ENCODE peak calls at places on chromosome 9, in ten cellular contexts. One of them, this sample, is unnamed.

GRCh38 chr9:105245720-105246161 is 1.3 kb downstream of the SLC44A1 start:
- DNase-seq in thoracic aorta: no peak
- DNase-seq in Panc1: no peak
- DNase-seq in A549: no peak
- DNase-seq in adrenal gland: no peak
- DNase-seq in hepatocyte: no peak
- DNase-seq in aorta: no peak
- DNase-seq in ovary: no peak
- DNase-seq in Karpas-422: no peak
- DNase-seq in endodermal cell: no peak
- DNase-seq in this sample: no peak

GRCh38 chr9:98453589-98454311 is 198.3 kb upstream of the TBC1D2 start:
- DNase-seq in thoracic aorta: no peak
- DNase-seq in Panc1: no peak
- DNase-seq in A549: no peak
- DNase-seq in adrenal gland: no peak
- DNase-seq in hepatocyte: no peak
- DNase-seq in aorta: no peak
- DNase-seq in ovary: no peak
- DNase-seq in Karpas-422: no peak
- DNase-seq in endodermal cell: no peak
- DNase-seq in this sample: no peak

GRCh38 chr9:90830977-90831376 is 29.4 kb downstream of the SYK start:
- DNase-seq in thoracic aorta: no peak
- DNase-seq in Panc1: no peak
- DNase-seq in A549: no peak
- DNase-seq in adrenal gland: no peak
- DNase-seq in hepatocyte: no peak
- DNase-seq in aorta: no peak
- DNase-seq in ovary: no peak
- DNase-seq in Karpas-422: peak; percentile 94
- DNase-seq in endodermal cell: peak; percentile 10
- DNase-seq in this sample: no peak

GRCh38 chr9:16262467-16263261 is 607.8 kb downstream of the BNC2 start:
- DNase-seq in thoracic aorta: no peak
- DNase-seq in Panc1: no peak
- DNase-seq in A549: no peak
- DNase-seq in adrenal gland: no peak
- DNase-seq in hepatocyte: no peak
- DNase-seq in aorta: no peak
- DNase-seq in ovary: no peak
- DNase-seq in Karpas-422: no peak
- DNase-seq in endodermal cell: peak; percentile 85
- DNase-seq in this sample: peak; percentile 24

GRCh38 chr9:132160802-132161742 is 786 bp upstream of the NTNG2 start:
- DNase-seq in thoracic aorta: no peak
- DNase-seq in Panc1: no peak
- DNase-seq in A549: peak; percentile 43
- DNase-seq in adrenal gland: peak; percentile 70
- DNase-seq in hepatocyte: peak; percentile 61
- DNase-seq in aorta: no peak
- DNase-seq in ovary: no peak
- DNase-seq in Karpas-422: no peak
- DNase-seq in endodermal cell: peak; percentile 79
- DNase-seq in this sample: no peak

GRCh38 chr9:15743512-15743911 is 190.7 kb downstream of the CCDC171 start:
- DNase-seq in thoracic aorta: no peak
- DNase-seq in Panc1: no peak
- DNase-seq in A549: no peak
- DNase-seq in adrenal gland: no peak
- DNase-seq in hepatocyte: no peak
- DNase-seq in aorta: no peak
- DNase-seq in ovary: no peak
- DNase-seq in Karpas-422: no peak
- DNase-seq in endodermal cell: no peak
- DNase-seq in this sample: no peak

GRCh38 chr9:86134361-86134760 is 35.0 kb upstream of the GOLM1 start:
- DNase-seq in thoracic aorta: no peak
- DNase-seq in Panc1: no peak
- DNase-seq in A549: no peak
- DNase-seq in adrenal gland: no peak
- DNase-seq in hepatocyte: no peak
- DNase-seq in aorta: no peak
- DNase-seq in ovary: no peak
- DNase-seq in Karpas-422: no peak
- DNase-seq in endodermal cell: no peak
- DNase-seq in this sample: no peak

GRCh38 chr9:13131991-13132390 is 147.5 kb downstream of the MPDZ start:
- DNase-seq in thoracic aorta: no peak
- DNase-seq in Panc1: no peak
- DNase-seq in A549: no peak
- DNase-seq in adrenal gland: no peak
- DNase-seq in hepatocyte: no peak
- DNase-seq in aorta: no peak
- DNase-seq in ovary: no peak
- DNase-seq in Karpas-422: no peak
- DNase-seq in endodermal cell: no peak
- DNase-seq in this sample: no peak

GRCh38 chr9:33248606-33249005 is 8.6 kb downstream of the SPINK4 start:
- DNase-seq in thoracic aorta: no peak
- DNase-seq in Panc1: no peak
- DNase-seq in A549: no peak
- DNase-seq in adrenal gland: no peak
- DNase-seq in hepatocyte: no peak
- DNase-seq in aorta: no peak
- DNase-seq in ovary: no peak
- DNase-seq in Karpas-422: no peak
- DNase-seq in endodermal cell: no peak
- DNase-seq in this sample: no peak

GRCh38 chr9:93258818-93259489 is 75.0 kb downstream of the WNK2 start:
- DNase-seq in thoracic aorta: no peak
- DNase-seq in Panc1: no peak
- DNase-seq in A549: no peak
- DNase-seq in adrenal gland: no peak
- DNase-seq in hepatocyte: peak; percentile 3
- DNase-seq in aorta: peak; percentile 40
- DNase-seq in ovary: no peak
- DNase-seq in Karpas-422: no peak
- DNase-seq in endodermal cell: peak; percentile 40
- DNase-seq in this sample: no peak

GRCh38 chr9:134858051-134858841 is 22.4 kb upstream of the FCN2 start:
- DNase-seq in thoracic aorta: no peak
- DNase-seq in Panc1: no peak
- DNase-seq in A549: peak; percentile 30
- DNase-seq in adrenal gland: peak; percentile 72
- DNase-seq in hepatocyte: no peak
- DNase-seq in aorta: no peak
- DNase-seq in ovary: peak; percentile 49
- DNase-seq in Karpas-422: no peak
- DNase-seq in endodermal cell: peak; percentile 43
- DNase-seq in this sample: peak; percentile 28

DNA sequence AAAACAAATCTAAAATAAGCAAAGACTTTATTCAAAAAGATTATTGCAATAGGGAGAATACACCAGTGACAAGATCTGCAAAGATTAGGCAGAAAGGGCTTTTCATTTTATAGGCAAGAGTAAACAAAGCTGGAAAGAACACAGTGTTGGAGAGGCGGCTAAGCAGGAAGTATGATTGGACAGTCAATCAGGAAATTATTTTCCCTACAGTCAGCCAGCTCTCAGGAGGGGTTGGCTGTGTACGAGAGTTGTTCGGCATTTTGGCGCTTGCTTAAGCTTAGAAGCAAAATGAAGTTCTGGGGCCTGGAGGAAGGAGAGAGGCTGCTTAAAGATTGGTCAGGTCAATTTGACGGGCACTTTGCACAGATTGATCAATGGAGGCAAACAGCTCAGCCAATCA is 1030.5 kb downstream of the TLE4 start:
- DNase-seq in thoracic aorta: no peak
- DNase-seq in Panc1: no peak
- DNase-seq in A549: no peak
- DNase-seq in adrenal gland: no peak
- DNase-seq in hepatocyte: no peak
- DNase-seq in aorta: no peak
- DNase-seq in ovary: no peak
- DNase-seq in Karpas-422: no peak
- DNase-seq in endodermal cell: no peak
- DNase-seq in this sample: no peak
- H3K27ac ChIP-seq in thoracic aorta: no peak overlapping the region
- H3K27ac ChIP-seq in Panc1: no peak overlapping the region
- H3K27ac ChIP-seq in A549: no peak overlapping the region
- H3K27ac ChIP-seq in adrenal gland: no peak overlapping the region
- H3K27ac ChIP-seq in hepatocyte: no peak overlapping the region
- H3K27ac ChIP-seq in aorta: no peak overlapping the region
- H3K27ac ChIP-seq in ovary: no peak overlapping the region
- H3K27ac ChIP-seq in Karpas-422: no peak overlapping the region
- H3K27ac ChIP-seq in endodermal cell: no peak overlapping the region
- H3K27ac ChIP-seq in this sample: no peak overlapping the region

DNA sequence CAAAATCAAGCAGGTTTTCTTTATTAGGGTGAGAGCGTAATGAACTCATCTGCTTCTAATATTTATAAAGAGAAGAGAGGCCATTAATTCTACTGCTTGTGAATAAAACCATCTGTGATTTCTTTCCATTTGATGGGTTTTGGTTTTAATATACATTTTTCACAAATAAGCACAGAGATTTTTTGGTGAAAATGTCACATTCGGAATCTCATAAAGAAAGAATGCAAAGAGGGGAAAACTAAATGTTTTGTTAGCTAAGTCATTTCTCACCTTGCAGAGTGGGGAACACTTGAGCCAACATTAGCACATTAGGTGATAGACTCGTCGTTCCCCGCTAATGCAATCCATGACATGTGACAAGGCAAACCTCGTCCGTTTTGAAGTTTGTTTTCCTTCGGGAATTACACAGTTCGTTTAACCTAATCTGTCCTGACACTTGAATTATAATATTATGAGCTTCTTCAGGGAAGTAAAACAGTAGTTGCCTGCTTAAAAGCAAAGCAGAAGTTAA is 95.9 kb upstream of the LMX1B start:
- DNase-seq in thoracic aorta: no peak
- DNase-seq in Panc1: no peak
- DNase-seq in A549: no peak
- DNase-seq in adrenal gland: no peak
- DNase-seq in hepatocyte: no peak
- DNase-seq in aorta: no peak
- DNase-seq in ovary: no peak
- DNase-seq in Karpas-422: no peak
- DNase-seq in endodermal cell: no peak
- DNase-seq in this sample: no peak
- H3K4me3 ChIP-seq in thoracic aorta: peak overlapping the region; percentile 72
- H3K4me3 ChIP-seq in Panc1: no peak overlapping the region
- H3K4me3 ChIP-seq in A549: peak overlapping the region; percentile 42
- H3K4me3 ChIP-seq in adrenal gland: peak overlapping the region; percentile 41
- H3K4me3 ChIP-seq in hepatocyte: peak overlapping the region; percentile 6
- H3K4me3 ChIP-seq in aorta: no peak overlapping the region
- H3K4me3 ChIP-seq in ovary: no peak overlapping the region
- H3K4me3 ChIP-seq in Karpas-422: no peak overlapping the region
- H3K4me3 ChIP-seq in endodermal cell: peak overlapping the region; percentile 56
- H3K4me3 ChIP-seq in this sample: no peak overlapping the region

GRCh38 chr9:109100543-109101201 is 19.1 kb downstream of the TMEM245 start:
- DNase-seq in thoracic aorta: no peak
- DNase-seq in Panc1: no peak
- DNase-seq in A549: no peak
- DNase-seq in adrenal gland: no peak
- DNase-seq in hepatocyte: no peak
- DNase-seq in aorta: no peak
- DNase-seq in ovary: no peak
- DNase-seq in Karpas-422: no peak
- DNase-seq in endodermal cell: peak; percentile 44
- DNase-seq in this sample: no peak

GRCh38 chr9:109098960-109099308 is 20.8 kb downstream of the TMEM245 start:
- DNase-seq in thoracic aorta: no peak
- DNase-seq in Panc1: no peak
- DNase-seq in A549: no peak
- DNase-seq in adrenal gland: no peak
- DNase-seq in hepatocyte: peak; percentile 28
- DNase-seq in aorta: no peak
- DNase-seq in ovary: peak; percentile 42
- DNase-seq in Karpas-422: no peak
- DNase-seq in endodermal cell: no peak
- DNase-seq in this sample: no peak

GRCh38 chr9:109097156-109097555 is 22.6 kb downstream of the TMEM245 start:
- DNase-seq in thoracic aorta: no peak
- DNase-seq in Panc1: no peak
- DNase-seq in A549: no peak
- DNase-seq in adrenal gland: no peak
- DNase-seq in hepatocyte: no peak
- DNase-seq in aorta: no peak
- DNase-seq in ovary: no peak
- DNase-seq in Karpas-422: no peak
- DNase-seq in endodermal cell: no peak
- DNase-seq in this sample: no peak

GRCh38 chr9:109101202-109101595 is 18.5 kb downstream of the TMEM245 start:
- DNase-seq in thoracic aorta: no peak
- DNase-seq in Panc1: no peak
- DNase-seq in A549: no peak
- DNase-seq in adrenal gland: no peak
- DNase-seq in hepatocyte: no peak
- DNase-seq in aorta: no peak
- DNase-seq in ovary: no peak
- DNase-seq in Karpas-422: no peak
- DNase-seq in endodermal cell: no peak
- DNase-seq in this sample: no peak

GRCh38 chr9:109098221-109098959 is 21.4 kb downstream of the TMEM245 start:
- DNase-seq in thoracic aorta: no peak
- DNase-seq in Panc1: no peak
- DNase-seq in A549: no peak
- DNase-seq in adrenal gland: peak; percentile 57
- DNase-seq in hepatocyte: peak; percentile 40
- DNase-seq in aorta: no peak
- DNase-seq in ovary: peak; percentile 40
- DNase-seq in Karpas-422: no peak
- DNase-seq in endodermal cell: no peak
- DNase-seq in this sample: peak; percentile 86
- H3K27ac ChIP-seq in thoracic aorta: peak overlapping the region; percentile 41
- H3K27ac ChIP-seq in Panc1: peak overlapping the region; percentile 71
- H3K27ac ChIP-seq in A549: peak overlapping the region; percentile 79
- H3K27ac ChIP-seq in adrenal gland: peak overlapping the region; percentile 83
- H3K27ac ChIP-seq in hepatocyte: peak overlapping the region; percentile 49
- H3K27ac ChIP-seq in aorta: peak overlapping the region; percentile 89
- H3K27ac ChIP-seq in ovary: peak overlapping the region; percentile 76
- H3K27ac ChIP-seq in Karpas-422: peak overlapping the region; percentile 50
- H3K27ac ChIP-seq in endodermal cell: no peak overlapping the region
- H3K27ac ChIP-seq in this sample: peak overlapping the region; percentile 42

DNA sequence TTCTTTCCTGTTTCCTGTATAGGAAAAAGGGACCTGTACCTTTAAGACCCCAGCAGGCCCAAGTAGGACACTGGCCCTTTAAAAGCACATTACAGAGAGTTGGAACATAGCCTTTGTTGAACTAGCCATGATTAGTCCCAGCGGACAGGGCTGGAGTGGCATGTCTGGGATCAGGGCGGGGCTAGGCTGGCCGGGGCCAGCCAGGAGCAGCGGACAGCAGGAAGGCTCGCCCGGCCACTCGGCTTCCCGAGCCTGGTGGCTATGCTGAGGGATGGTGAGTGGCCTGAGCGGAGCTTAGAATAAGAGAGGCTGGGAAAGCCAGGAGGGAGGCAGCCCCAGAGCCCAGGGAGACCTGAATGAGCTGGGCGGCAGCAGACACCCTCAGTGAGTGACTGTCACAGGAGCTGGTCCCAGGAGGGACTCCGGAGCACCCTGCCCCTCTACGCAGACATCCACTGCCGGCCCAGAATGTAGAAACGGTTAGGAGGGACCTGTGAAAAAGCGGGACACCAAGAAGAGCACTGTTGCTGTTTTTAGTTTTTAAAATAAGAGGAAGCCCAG is 92.1 kb downstream of the DAB2IP start:
- DNase-seq in thoracic aorta: peak; percentile 62
- DNase-seq in Panc1: no peak
- DNase-seq in A549: peak; percentile 96
- DNase-seq in adrenal gland: peak; percentile 93
- DNase-seq in hepatocyte: peak; percentile 90
- DNase-seq in aorta: peak; percentile 89
- DNase-seq in ovary: peak; percentile 73
- DNase-seq in Karpas-422: no peak
- DNase-seq in endodermal cell: peak; percentile 91
- DNase-seq in this sample: peak; percentile 62
- H3K4me3 ChIP-seq in thoracic aorta: peak overlapping the region; percentile 77
- H3K4me3 ChIP-seq in Panc1: peak overlapping the region; percentile 53
- H3K4me3 ChIP-seq in A549: peak overlapping the region; percentile 55
- H3K4me3 ChIP-seq in adrenal gland: peak overlapping the region; percentile 59
- H3K4me3 ChIP-seq in hepatocyte: no peak overlapping the region
- H3K4me3 ChIP-seq in aorta: peak overlapping the region; percentile 29
- H3K4me3 ChIP-seq in ovary: peak overlapping the region; percentile 56
- H3K4me3 ChIP-seq in Karpas-422: no peak overlapping the region
- H3K4me3 ChIP-seq in endodermal cell: peak overlapping the region; percentile 34
- H3K4me3 ChIP-seq in this sample: peak overlapping the region; percentile 25